ENCODE peak calls at places on chromosomes 6 and 20, in eight cellular contexts. One of them, this sample, is unnamed.
A peak's percentile ranks its signal among the peaks of the same experiment; 100 is the strongest.

GRCh38 chr6:41454189-41454789 is 91.9 kb upstream of the FOXP4 start:
- DNase-seq in GM23338: no peak
- DNase-seq in PC-3: no peak
- DNase-seq in skeletal muscle cell: no peak
- DNase-seq in ovary: no peak
- DNase-seq in tibial artery: no peak
- DNase-seq in CD8-positive, alpha-beta T cell: no peak
- DNase-seq in right cardiac atrium: no peak
- DNase-seq in this sample: no peak

GRCh38 chr20:3563548-3564177 is 92.8 kb downstream of the ATRN start:
- DNase-seq in GM23338: peak; percentile 62
- DNase-seq in PC-3: peak; percentile 73
- DNase-seq in skeletal muscle cell: no peak
- DNase-seq in ovary: no peak
- DNase-seq in tibial artery: no peak
- DNase-seq in CD8-positive, alpha-beta T cell: no peak
- DNase-seq in right cardiac atrium: no peak
- DNase-seq in this sample: peak; percentile 78

GRCh38 chr20:50290815-50291214 is 100.2 kb downstream of the CEBPB start:
- DNase-seq in GM23338: no peak
- DNase-seq in PC-3: no peak
- DNase-seq in skeletal muscle cell: no peak
- DNase-seq in ovary: peak; percentile 42
- DNase-seq in tibial artery: no peak
- DNase-seq in CD8-positive, alpha-beta T cell: no peak
- DNase-seq in right cardiac atrium: no peak
- DNase-seq in this sample: no peak

GRCh38 chr6:168908166-168908565 is 345.5 kb downstream of the THBS2 start:
- DNase-seq in GM23338: no peak
- DNase-seq in PC-3: peak; percentile 56
- DNase-seq in skeletal muscle cell: peak; percentile 28
- DNase-seq in ovary: no peak
- DNase-seq in tibial artery: no peak
- DNase-seq in CD8-positive, alpha-beta T cell: no peak
- DNase-seq in right cardiac atrium: no peak
- DNase-seq in this sample: peak; percentile 41

GRCh38 chr20:8853805-8854338 is 215.0 kb upstream of the PLCB4 start:
- DNase-seq in GM23338: peak; percentile 87
- DNase-seq in PC-3: peak; percentile 94
- DNase-seq in skeletal muscle cell: peak; percentile 47
- DNase-seq in ovary: no peak
- DNase-seq in tibial artery: no peak
- DNase-seq in CD8-positive, alpha-beta T cell: no peak
- DNase-seq in right cardiac atrium: no peak
- DNase-seq in this sample: peak; percentile 72

GRCh38 chr20:63627129-63627699 is 313 bp upstream of the GMEB2 start:
- DNase-seq in GM23338: peak; percentile 97
- DNase-seq in PC-3: peak; percentile 95
- DNase-seq in skeletal muscle cell: peak; percentile 76
- DNase-seq in ovary: peak; percentile 97
- DNase-seq in tibial artery: peak; percentile 96
- DNase-seq in CD8-positive, alpha-beta T cell: peak; percentile 97
- DNase-seq in right cardiac atrium: peak; percentile 98
- DNase-seq in this sample: peak; percentile 98

GRCh38 chr6:109237082-109237985 is 142.0 kb downstream of the CEP57L1 start:
- DNase-seq in GM23338: no peak
- DNase-seq in PC-3: peak; percentile 31
- DNase-seq in skeletal muscle cell: no peak
- DNase-seq in ovary: no peak
- DNase-seq in tibial artery: no peak
- DNase-seq in CD8-positive, alpha-beta T cell: no peak
- DNase-seq in right cardiac atrium: no peak
- DNase-seq in this sample: peak; percentile 65

GRCh38 chr6:50602191-50602810 is 111.0 kb upstream of the TFAP2D start:
- DNase-seq in GM23338: peak; percentile 74
- DNase-seq in PC-3: peak; percentile 76
- DNase-seq in skeletal muscle cell: peak; percentile 0
- DNase-seq in ovary: no peak
- DNase-seq in tibial artery: no peak
- DNase-seq in CD8-positive, alpha-beta T cell: no peak
- DNase-seq in right cardiac atrium: no peak
- DNase-seq in this sample: peak; percentile 2

GRCh38 chr6:130503146-130503545 is 137.3 kb downstream of the TMEM200A start:
- DNase-seq in GM23338: no peak
- DNase-seq in PC-3: no peak
- DNase-seq in skeletal muscle cell: peak; percentile 72
- DNase-seq in ovary: no peak
- DNase-seq in tibial artery: no peak
- DNase-seq in CD8-positive, alpha-beta T cell: no peak
- DNase-seq in right cardiac atrium: no peak
- DNase-seq in this sample: peak; percentile 90

GRCh38 chr6:126661646-126662045 is 321.7 kb downstream of the CENPW start:
- DNase-seq in GM23338: no peak
- DNase-seq in PC-3: no peak
- DNase-seq in skeletal muscle cell: peak; percentile 83
- DNase-seq in ovary: no peak
- DNase-seq in tibial artery: no peak
- DNase-seq in CD8-positive, alpha-beta T cell: no peak
- DNase-seq in right cardiac atrium: no peak
- DNase-seq in this sample: peak; percentile 78

GRCh38 chr6:108959972-108960582 is 111.9 kb downstream of the ARMC2 start:
- DNase-seq in GM23338: no peak
- DNase-seq in PC-3: no peak
- DNase-seq in skeletal muscle cell: no peak
- DNase-seq in ovary: peak; percentile 75
- DNase-seq in tibial artery: no peak
- DNase-seq in CD8-positive, alpha-beta T cell: no peak
- DNase-seq in right cardiac atrium: no peak
- DNase-seq in this sample: no peak

GRCh38 chr20:24995741-24996448 is 3.3 kb upstream of the APMAP start:
- DNase-seq in GM23338: no peak
- DNase-seq in PC-3: peak; percentile 45
- DNase-seq in skeletal muscle cell: no peak
- DNase-seq in ovary: no peak
- DNase-seq in tibial artery: peak; percentile 51
- DNase-seq in CD8-positive, alpha-beta T cell: no peak
- DNase-seq in right cardiac atrium: no peak
- DNase-seq in this sample: peak; percentile 52

GRCh38 chr6:1786455-1787108 is 176.9 kb downstream of the FOXC1 start:
- DNase-seq in GM23338: no peak
- DNase-seq in PC-3: no peak
- DNase-seq in skeletal muscle cell: no peak
- DNase-seq in ovary: no peak
- DNase-seq in tibial artery: no peak
- DNase-seq in CD8-positive, alpha-beta T cell: no peak
- DNase-seq in right cardiac atrium: no peak
- DNase-seq in this sample: no peak

GRCh38 chr6:37435373-37435772 is 2.4 kb downstream of the CMTR1 start:
- DNase-seq in GM23338: no peak
- DNase-seq in PC-3: no peak
- DNase-seq in skeletal muscle cell: no peak
- DNase-seq in ovary: no peak
- DNase-seq in tibial artery: no peak
- DNase-seq in CD8-positive, alpha-beta T cell: no peak
- DNase-seq in right cardiac atrium: no peak
- DNase-seq in this sample: no peak
- H3K4me3 ChIP-seq in GM23338: no peak overlapping the region
- H3K4me3 ChIP-seq in PC-3: no peak overlapping the region
- H3K4me3 ChIP-seq in skeletal muscle cell: no peak overlapping the region
- H3K4me3 ChIP-seq in ovary: no peak overlapping the region
- H3K4me3 ChIP-seq in tibial artery: no peak overlapping the region
- H3K4me3 ChIP-seq in CD8-positive, alpha-beta T cell: no peak overlapping the region
- H3K4me3 ChIP-seq in right cardiac atrium: no peak overlapping the region
- H3K4me3 ChIP-seq in this sample: no peak overlapping the region

DNA sequence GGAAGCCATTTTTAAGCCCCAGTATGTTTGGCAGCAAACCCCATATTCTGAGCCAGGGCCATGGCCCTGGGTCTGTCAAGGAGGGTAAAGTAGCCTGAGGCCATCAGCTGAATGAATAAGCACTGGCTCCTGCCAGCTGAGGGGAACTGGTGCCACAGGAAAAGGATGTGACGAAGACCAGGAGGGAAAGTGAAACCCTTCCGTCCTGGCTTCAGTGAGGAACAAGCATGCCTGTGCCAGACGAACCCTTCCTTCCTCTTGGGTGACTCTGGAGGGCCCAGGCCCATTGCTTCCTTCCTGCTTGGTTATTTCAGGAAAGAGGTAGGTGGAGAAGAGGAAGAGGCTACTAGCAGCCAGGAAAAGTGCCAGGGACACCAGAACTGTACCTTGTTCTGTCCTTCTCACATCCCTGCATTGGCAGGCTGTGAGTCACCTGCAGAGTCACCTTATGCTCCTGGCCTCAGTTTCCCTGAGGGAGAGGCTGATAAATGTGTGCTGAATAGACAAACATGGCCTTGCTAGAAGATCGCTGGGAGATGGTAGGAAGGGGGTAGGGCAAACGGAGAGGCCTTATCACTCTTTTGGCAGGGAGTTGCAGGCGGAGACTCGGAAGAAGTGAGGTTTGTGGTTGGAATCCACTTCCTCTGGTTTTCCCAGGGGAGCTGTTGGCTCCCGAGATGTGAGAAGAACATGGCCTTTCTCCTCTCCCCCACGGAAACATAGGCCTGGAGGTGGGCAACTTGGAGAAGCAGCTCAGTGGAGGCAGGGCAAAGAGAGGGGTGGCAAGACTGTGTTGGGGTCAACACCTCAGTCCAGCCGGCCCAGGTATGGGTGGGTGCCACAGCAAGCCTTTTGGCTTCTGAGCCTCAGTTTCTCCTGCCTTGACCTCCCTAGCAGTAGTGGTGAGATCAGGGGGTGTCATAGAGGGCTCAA is 37.4 kb downstream of the COX4I2 start:
- DNase-seq in GM23338: no peak
- DNase-seq in PC-3: peak; percentile 86
- DNase-seq in skeletal muscle cell: peak; percentile 60
- DNase-seq in ovary: peak; percentile 60
- DNase-seq in tibial artery: peak; percentile 81
- DNase-seq in CD8-positive, alpha-beta T cell: peak; percentile 72
- DNase-seq in right cardiac atrium: peak; percentile 82
- DNase-seq in this sample: peak; percentile 42
- H3K4me3 ChIP-seq in GM23338: no peak overlapping the region
- H3K4me3 ChIP-seq in PC-3: no peak overlapping the region
- H3K4me3 ChIP-seq in skeletal muscle cell: no peak overlapping the region
- H3K4me3 ChIP-seq in ovary: no peak overlapping the region
- H3K4me3 ChIP-seq in tibial artery: peak overlapping the region; percentile 27
- H3K4me3 ChIP-seq in CD8-positive, alpha-beta T cell: peak overlapping the region; percentile 66
- H3K4me3 ChIP-seq in right cardiac atrium: no peak overlapping the region
- H3K4me3 ChIP-seq in this sample: no peak overlapping the region

GRCh38 chr20:62408055-62408454 is 970 bp upstream of the CABLES2 start:
- DNase-seq in GM23338: no peak
- DNase-seq in PC-3: no peak
- DNase-seq in skeletal muscle cell: no peak
- DNase-seq in ovary: no peak
- DNase-seq in tibial artery: no peak
- DNase-seq in CD8-positive, alpha-beta T cell: no peak
- DNase-seq in right cardiac atrium: no peak
- DNase-seq in this sample: no peak
- H3K4me3 ChIP-seq in GM23338: no peak overlapping the region
- H3K4me3 ChIP-seq in PC-3: no peak overlapping the region
- H3K4me3 ChIP-seq in skeletal muscle cell: no peak overlapping the region
- H3K4me3 ChIP-seq in ovary: no peak overlapping the region
- H3K4me3 ChIP-seq in tibial artery: no peak overlapping the region
- H3K4me3 ChIP-seq in CD8-positive, alpha-beta T cell: no peak overlapping the region
- H3K4me3 ChIP-seq in right cardiac atrium: no peak overlapping the region
- H3K4me3 ChIP-seq in this sample: no peak overlapping the region

DNA sequence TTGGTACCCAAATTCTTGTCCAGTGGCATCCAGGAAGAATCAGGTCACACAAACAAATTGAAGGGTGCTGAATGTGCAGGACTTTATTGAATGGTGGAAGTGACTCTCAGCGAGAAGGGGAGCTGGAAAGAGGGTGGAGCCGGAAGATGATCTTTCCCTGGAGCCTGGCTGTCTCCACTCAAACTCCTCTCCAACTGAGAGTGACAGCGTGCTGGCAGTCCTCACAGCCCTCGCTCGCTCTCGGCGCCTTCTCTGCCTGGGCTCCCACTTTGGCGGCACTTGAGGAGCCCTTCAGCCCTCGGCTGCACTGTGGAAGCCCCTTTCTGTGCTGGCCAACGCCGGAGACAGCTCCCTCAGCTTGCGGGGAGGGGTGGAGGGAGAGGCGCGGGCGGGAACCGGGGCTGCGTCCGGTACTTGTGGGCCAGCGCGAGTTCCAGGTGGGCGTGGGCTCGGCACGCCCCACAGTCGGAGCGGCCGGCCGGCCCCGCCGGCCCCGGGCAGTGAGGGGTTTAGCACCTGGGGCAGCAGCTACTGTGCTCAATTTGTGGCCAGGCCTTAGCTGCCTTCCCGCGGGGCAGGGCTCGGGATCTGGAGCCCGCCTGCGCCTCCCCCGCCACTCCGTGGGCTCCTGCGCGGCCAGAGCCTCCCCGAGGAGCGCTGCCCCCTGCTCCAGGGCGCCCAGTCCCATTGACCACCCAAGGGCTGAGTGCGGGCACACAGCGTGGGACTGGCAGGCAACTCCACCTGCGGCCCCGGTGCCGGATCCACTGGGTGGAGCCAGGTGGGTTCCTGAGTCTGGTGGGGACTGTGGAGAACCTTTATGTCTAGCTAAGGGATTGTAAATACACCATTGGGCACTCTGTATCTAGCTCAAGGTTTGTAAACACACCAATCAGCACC is 26.7 kb upstream of the MBOAT1 start:
- DNase-seq in GM23338: peak; percentile 24
- DNase-seq in PC-3: no peak
- DNase-seq in skeletal muscle cell: no peak
- DNase-seq in ovary: no peak
- DNase-seq in tibial artery: no peak
- DNase-seq in CD8-positive, alpha-beta T cell: no peak
- DNase-seq in right cardiac atrium: peak; percentile 49
- DNase-seq in this sample: no peak
- H3K4me3 ChIP-seq in GM23338: peak overlapping the region; percentile 39
- H3K4me3 ChIP-seq in PC-3: no peak overlapping the region
- H3K4me3 ChIP-seq in skeletal muscle cell: no peak overlapping the region
- H3K4me3 ChIP-seq in ovary: no peak overlapping the region
- H3K4me3 ChIP-seq in tibial artery: no peak overlapping the region
- H3K4me3 ChIP-seq in CD8-positive, alpha-beta T cell: no peak overlapping the region
- H3K4me3 ChIP-seq in right cardiac atrium: no peak overlapping the region
- H3K4me3 ChIP-seq in this sample: no peak overlapping the region

This sample was measured in foreskin fibroblast.